ENCODE peak calls at places on chromosomes 11 and 22, in four cellular contexts. V, F, H and P are unnamed samples.
A peak's percentile ranks its signal among the peaks of the same experiment; 100 is the strongest.

GRCh38 chr22:35894937-35895708 is 133.5 kb downstream of the RBFOX2 start:
- DNase-seq in H (no peak), F (peak; percentile 9), V (no peak), P (no peak)

GRCh38 chr11:80980221-80980620 is 1539.4 kb upstream of the TENM4 start:
- DNase-seq in V (no peak), H (no peak), F (no peak), P (no peak)

GRCh38 chr11:61138940-61139339 is 22.3 kb downstream of the VPS37C start:
- DNase-seq in V (no peak), H (no peak), F (no peak), P (no peak)

GRCh38 chr11:57126766-57127400 is 54.9 kb upstream of the LRRC55 start:
- DNase-seq in H (no peak), V (no peak), F (no peak), P (no peak)

GRCh38 chr11:2198621-2199365 is 27.2 kb upstream of the TH start:
- DNase-seq in H (peak; percentile 3), F (no peak), V (no peak), P (no peak)

GRCh38 chr11:96159968-96160367 is 183.0 kb downstream of the MAML2 start:
- DNase-seq in V (no peak), F (no peak), H (no peak), P (no peak)

GRCh38 chr11:112962854-112963367 is 1.7 kb downstream of the NCAM1 start:
- DNase-seq in V (no peak), F (no peak), H (peak; percentile 71), P (no peak)

GRCh38 chr11:61146413-61146812 is 14.8 kb downstream of the VPS37C start:
- DNase-seq in F (no peak), H (no peak), V (no peak), P (no peak)

GRCh38 chr11:127567237-127567932 is 566.8 kb upstream of the KIRREL3 start:
- DNase-seq in H (no peak), F (no peak), V (no peak), P (no peak)

GRCh38 chr11:116787786-116788486 is at the start of gene ZPR1:
- DNase-seq in F (peak; percentile 88), V (peak; percentile 81), H (peak; percentile 86), P (no peak)

GRCh38 chr11:72641900-72642814 is 32.1 kb downstream of the PDE2A start:
- DNase-seq in F (peak; percentile 46), V (no peak), H (peak; percentile 63), P (no peak)

GRCh38 chr11:36750349-36750748 is 152.3 kb upstream of the RAG2 start:
- DNase-seq in F (no peak), H (no peak), V (no peak), P (no peak)

GRCh38 chr11:125070699-125071254 is 7.7 kb downstream of the SLC37A2 start:
- DNase-seq in V (no peak), F (peak; percentile 94), H (peak; percentile 59), P (no peak)

GRCh38 chr22:35477911-35478582 is 62.6 kb upstream of the RASD2 start:
- DNase-seq in H (peak; percentile 50), F (peak; percentile 68), V (no peak), P (no peak)

GRCh38 chr22:19070397-19071169 is 51.6 kb downstream of the DGCR2 start:
- DNase-seq in V (no peak), F (no peak), H (no peak), P (no peak)

GRCh38 chr11:60130496-60130895 is 42.0 kb downstream of the MS4A2 start:
- DNase-seq in H (no peak), V (no peak), F (peak; percentile 81), P (peak; percentile 47)

GRCh38 chr11:45924927-45925326 is 2.5 kb downstream of the LARGE2 start:
- DNase-seq in V (no peak), H (no peak), F (no peak), P (no peak)

GRCh38 chr11:74321487-74322188 is 10.2 kb upstream of the P4HA3 start:
- DNase-seq in F (peak; percentile 20), H (no peak), V (no peak), P (peak; percentile 13)

GRCh38 chr11:76686261-76687079 is 15.9 kb upstream of the LRRC32 start:
- DNase-seq in F (peak; percentile 46), V (no peak), H (no peak), P (no peak)

GRCh38 chr22:28627791-28628190 is 51.8 kb downstream of the TTC28 start:
- DNase-seq in F (no peak), H (no peak), V (no peak), P (no peak)

GRCh38 chr11:32312206-32312817 is 123.0 kb downstream of the WT1 start:
- DNase-seq in V (no peak), F (no peak), H (no peak), P (no peak)

GRCh38 chr22:44567846-44568493 is 69.9 kb upstream of the RTL6 start:
- DNase-seq in V (peak; percentile 50), H (no peak), F (peak; percentile 61), P (no peak)

GRCh38 chr11:75236062-75236461 is 4.5 kb upstream of the TPBGL start:
- DNase-seq in V (no peak), F (no peak), H (no peak), P (no peak)

DNA sequence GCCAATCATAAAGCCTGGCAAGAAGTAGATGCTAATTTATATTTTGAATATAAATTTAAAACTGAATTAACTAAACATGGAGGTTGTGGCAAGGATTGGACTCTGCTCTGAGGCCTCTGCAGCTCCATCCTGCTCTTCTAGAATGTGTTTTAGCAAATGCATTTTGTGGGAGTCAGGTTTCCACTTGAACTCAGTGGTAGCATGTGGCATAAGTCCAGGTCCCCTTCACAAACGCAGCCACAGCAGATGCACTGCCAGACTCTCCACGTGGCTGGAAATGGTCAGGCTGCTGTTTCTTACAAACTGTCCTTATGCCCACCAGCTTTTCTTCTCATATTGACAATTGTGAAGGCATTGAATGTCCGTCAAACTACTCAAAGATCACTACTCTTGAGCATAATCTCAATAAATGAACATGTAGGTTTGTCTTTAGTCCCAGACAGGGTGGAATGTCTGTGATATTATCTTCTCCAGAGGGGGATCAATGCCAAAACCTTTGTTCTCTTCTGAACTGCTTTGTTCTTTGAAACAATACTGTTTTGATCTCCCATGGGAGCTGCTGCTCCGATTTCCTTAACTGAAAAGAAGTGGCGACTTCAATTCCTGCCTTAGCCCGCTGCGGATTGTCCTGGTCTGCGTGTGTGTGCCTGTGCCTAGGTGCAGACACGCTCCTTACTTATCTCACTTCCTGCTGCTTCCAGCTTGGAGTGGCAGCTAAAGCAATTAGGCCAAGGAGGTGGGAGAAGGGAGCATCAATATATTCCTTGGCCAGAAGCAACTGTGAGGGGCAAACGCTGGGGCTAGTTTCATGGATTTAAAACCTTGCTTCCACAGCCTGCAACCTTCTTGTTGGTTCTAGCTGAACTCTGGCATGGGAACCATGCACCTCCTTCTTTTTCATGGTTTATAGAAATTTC is 24.2 kb downstream of the EIF4G2 start:
- DNase-seq in H (peak; percentile 26), V (no peak), F (no peak), P (no peak)
- H3K27ac ChIP-seq in H (no peak overlapping the region), V (no peak overlapping the region), F (no peak overlapping the region), P (no peak overlapping the region)

DNA sequence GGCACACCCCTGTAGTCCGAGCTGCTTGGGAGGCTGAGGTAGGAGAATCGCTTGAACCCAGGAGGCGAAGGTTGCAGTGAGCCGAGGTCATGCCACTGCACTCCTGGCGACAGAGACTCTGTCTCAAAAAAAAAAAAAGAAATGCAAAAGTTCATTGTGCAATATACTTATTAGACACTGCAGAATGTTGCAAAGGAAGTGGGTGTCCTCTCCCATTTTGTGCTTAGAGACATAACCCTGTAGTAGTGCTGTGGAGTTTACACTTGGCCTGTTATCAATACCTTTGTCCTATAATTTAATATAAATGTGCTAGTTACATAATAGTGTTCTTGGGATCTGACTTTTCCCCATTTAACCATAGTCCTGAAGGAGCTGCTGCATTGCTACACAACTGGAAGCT is 9.4 kb downstream of the BCL2L13 start:
- DNase-seq in V (no peak), H (no peak), F (no peak), P (no peak)
- H3K4me1 ChIP-seq in V (no peaks in the 10 kb centered on the region), H (no peaks in the 10 kb centered on the region), F (no peaks in the 10 kb centered on the region), P (no peaks in the 10 kb centered on the region)

GRCh38 chr11:47178737-47179654 is 2.3 kb upstream of the ARFGAP2 start:
- DNase-seq in V (no peak), H (no peak), F (no peak), P (no peak)
- H3K4me3 ChIP-seq in V (no peak overlapping the region), H (no peak overlapping the region), F (no peak overlapping the region), P (no peak overlapping the region)

DNA sequence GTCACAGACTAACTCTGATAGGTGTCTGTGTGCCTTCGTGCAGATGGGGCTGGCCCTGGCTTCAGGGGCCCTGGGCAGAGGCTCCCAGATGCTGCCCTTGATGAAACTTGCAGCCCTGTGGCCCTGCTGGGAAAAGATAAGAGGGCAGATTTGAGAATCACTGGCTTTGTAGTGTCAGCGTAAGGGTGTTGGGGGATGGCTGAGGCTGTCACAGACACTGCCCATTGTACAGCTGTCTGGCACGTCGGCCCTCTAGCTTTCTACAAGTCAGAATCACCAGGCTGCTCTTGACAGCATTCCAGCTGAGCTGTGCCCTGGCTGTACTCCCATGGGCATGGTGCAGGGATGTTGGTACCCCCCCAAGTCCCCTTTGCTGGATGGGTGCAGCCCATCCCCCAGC is 162.4 kb upstream of the NECTIN1 start:
- DNase-seq in H (peak; percentile 73), F (no peak), V (no peak), P (no peak)
- H3K27ac ChIP-seq in H (peak overlapping the region; percentile 84), F (no peak overlapping the region), V (no peak overlapping the region), P (no peak overlapping the region)